ENCODE peak calls at places on chromosome 5, in ten cellular contexts. A, L, X, M, S, H, R, K, N and B are unnamed samples.

GRCh38 chr5:143314664-143315063 is 88.8 kb downstream of the NR3C1 start:
- DNase-seq in K (no peak), R (no peak), X (peak), H (peak), N (peak), L (no peak), A (peak), S (no peak), M (no peak), B (peak)

GRCh38 chr5:126680215-126680817 is 79.6 kb downstream of the PHAX start:
- DNase-seq in N (peak), K (no peak), A (peak), M (peak), X (peak), R (no peak), H (peak), L (peak), S (no peak), B (peak)

GRCh38 chr5:145925803-145926202 is 10.6 kb upstream of the SH3RF2 start:
- DNase-seq in M (no peak), L (no peak), H (peak), N (peak), K (no peak), X (no peak), R (no peak), A (peak), S (no peak), B (peak)

GRCh38 chr5:42520957-42521356 is 97.7 kb downstream of the GHR start:
- DNase-seq in N (no peak), X (no peak), A (no peak), R (no peak), K (no peak), M (peak), S (no peak), L (no peak), H (no peak), B (no peak)

GRCh38 chr5:147223343-147223742 is 11.5 kb upstream of the STK32A start:
- DNase-seq in R (no peak), S (no peak), L (no peak), X (no peak), N (no peak), H (no peak), A (no peak), M (no peak), K (no peak), B (no peak)

GRCh38 chr5:137370096-137370495 is 129.0 kb downstream of the SPOCK1 start:
- DNase-seq in A (no peak), L (no peak), K (no peak), M (no peak), S (no peak), X (no peak), R (no peak), H (no peak), N (peak), B (no peak)

GRCh38 chr5:121087560-121087959 is 623.5 kb downstream of the PRR16 start:
- DNase-seq in K (no peak), M (no peak), H (no peak), R (no peak), S (no peak), X (no peak), L (no peak), N (no peak), A (no peak), B (no peak)

GRCh38 chr5:149759986-149760699 is 30.0 kb downstream of the PPARGC1B start:
- DNase-seq in M (no peak), N (no peak), H (no peak), R (no peak), K (no peak), X (no peak), S (no peak), A (no peak), L (no peak), B (no peak)

GRCh38 chr5:17316973-17317459 is 99.6 kb downstream of the BASP1 start:
- DNase-seq in X (peak), M (no peak), N (no peak), H (peak), R (no peak), A (peak), K (no peak), S (no peak), L (no peak), B (peak)

GRCh38 chr5:111232311-111233049 is 8.3 kb downstream of the CAMK4 start:
- DNase-seq in H (no peak), M (no peak), X (no peak), A (no peak), L (no peak), K (no peak), R (no peak), N (no peak), S (no peak), B (no peak)

GRCh38 chr5:75847561-75848021 is 130.4 kb upstream of the POC5 start:
- DNase-seq in R (no peak), L (no peak), N (no peak), K (no peak), A (no peak), S (no peak), M (no peak), H (no peak), X (peak), B (no peak)

GRCh38 chr5:91443761-91444467 is 60.8 kb upstream of the ARRDC3 start:
- DNase-seq in X (no peak), R (no peak), H (no peak), S (no peak), N (no peak), M (no peak), A (no peak), K (no peak), L (no peak), B (no peak)

GRCh38 chr5:57878301-57878722 is 395.7 kb upstream of the ACTBL2 start:
- DNase-seq in H (no peak), R (no peak), S (no peak), A (no peak), N (no peak), M (no peak), K (no peak), X (no peak), L (no peak), B (no peak)

GRCh38 chr5:73997936-73998335 is 371.9 kb downstream of the ARHGEF28 start:
- DNase-seq in M (no peak), L (no peak), H (no peak), X (no peak), R (no peak), N (no peak), S (no peak), A (no peak), K (no peak), B (peak)

GRCh38 chr5:153676821-153677220 is 186.4 kb downstream of the GRIA1 start:
- DNase-seq in S (no peak), N (no peak), L (no peak), K (no peak), X (no peak), M (no peak), H (no peak), R (no peak), A (no peak), B (no peak)

GRCh38 chr5:175567954-175568353 is 89.6 kb downstream of the SFXN1 start:
- DNase-seq in A (no peak), S (no peak), H (no peak), R (no peak), X (peak), M (no peak), L (no peak), N (no peak), K (no peak), B (no peak)

GRCh38 chr5:127936439-127936972 is 147.1 kb upstream of the SLC12A2 start:
- DNase-seq in A (no peak), S (no peak), H (no peak), R (no peak), N (no peak), X (peak), L (no peak), K (no peak), M (no peak), B (no peak)

GRCh38 chr5:143494162-143494561 is 90.7 kb upstream of the NR3C1 start:
- DNase-seq in S (no peak), N (peak), L (no peak), A (peak), X (no peak), R (no peak), K (no peak), M (no peak), H (peak), B (peak)

GRCh38 chr5:67502951-67503350 is 306.4 kb upstream of the CD180 start:
- DNase-seq in L (no peak), X (no peak), N (no peak), A (no peak), H (no peak), R (no peak), M (no peak), S (no peak), K (no peak), B (no peak)

GRCh38 chr5:17206021-17206420 is 11.4 kb upstream of the BASP1 start:
- DNase-seq in M (no peak), S (no peak), L (no peak), R (no peak), X (no peak), A (no peak), K (no peak), H (no peak), N (no peak), B (no peak)

GRCh38 chr5:135392256-135392655 is 6.8 kb downstream of the MACROH2A1 start:
- DNase-seq in S (no peak), R (no peak), X (peak), H (peak), K (peak), L (no peak), N (no peak), A (peak), M (no peak), B (peak)

GRCh38 chr5:80960531-80961375 is 590 bp downstream of the RASGRF2 start:
- DNase-seq in S (no peak), R (no peak), N (no peak), L (peak), K (no peak), X (no peak), M (peak), H (peak), A (peak), B (no peak)

GRCh38 chr5:96079075-96079474 is 117.4 kb upstream of the ELL2 start:
- DNase-seq in L (no peak), N (peak), M (no peak), A (peak), H (peak), S (no peak), X (no peak), R (no peak), K (no peak), B (peak)

GRCh38 chr5:178540526-178540925 is 49.7 kb downstream of the COL23A1 start:
- DNase-seq in S (peak), L (no peak), X (no peak), M (no peak), K (no peak), H (no peak), R (no peak), N (no peak), A (no peak), B (no peak)

DNA sequence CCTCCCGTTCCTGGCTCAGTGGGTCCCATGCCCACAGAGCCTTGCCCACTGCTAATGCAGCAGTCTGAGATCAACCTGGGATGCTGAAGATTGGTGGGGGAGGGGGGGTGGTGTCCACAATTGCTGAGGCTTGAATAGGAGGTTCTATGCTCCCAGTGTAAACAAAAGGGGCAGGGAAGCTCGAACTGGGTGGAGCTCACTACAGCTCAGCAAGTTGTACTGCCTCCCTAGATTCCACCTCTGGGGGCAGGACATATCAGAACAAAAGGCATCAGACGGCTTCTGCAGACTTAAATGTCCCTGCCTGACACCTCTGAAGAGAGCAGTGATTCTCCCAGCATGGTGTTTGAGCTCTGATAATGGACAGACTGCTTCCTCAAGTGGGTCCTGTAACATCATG is 885.6 kb upstream of the COX7C start:
- DNase-seq in A (no peak), H (no peak), X (no peak), L (no peak), R (no peak), S (no peak), M (no peak), K (no peak), N (no peak), B (no peak)
- TF ChIP-seq CTCF in A (no peak), H (no peak), X (no peak), L (no peak), R (no peak), S (no peak), M (no peak), K (no peak), N (no peak), B (no peak)

GRCh38 chr5:4551034-4551433 is 589.1 kb upstream of the ADAMTS16 start:
- DNase-seq in L (no peak), R (no peak), N (no peak), S (no peak), H (no peak), M (no peak), X (no peak), A (no peak), K (no peak), B (no peak)
- H3K4me3 ChIP-seq in L (no peak), R (no peak), N (no peak), S (no peak), H (no peak), M (no peak), X (no peak), A (no peak), K (no peak), B (no peak)

DNA sequence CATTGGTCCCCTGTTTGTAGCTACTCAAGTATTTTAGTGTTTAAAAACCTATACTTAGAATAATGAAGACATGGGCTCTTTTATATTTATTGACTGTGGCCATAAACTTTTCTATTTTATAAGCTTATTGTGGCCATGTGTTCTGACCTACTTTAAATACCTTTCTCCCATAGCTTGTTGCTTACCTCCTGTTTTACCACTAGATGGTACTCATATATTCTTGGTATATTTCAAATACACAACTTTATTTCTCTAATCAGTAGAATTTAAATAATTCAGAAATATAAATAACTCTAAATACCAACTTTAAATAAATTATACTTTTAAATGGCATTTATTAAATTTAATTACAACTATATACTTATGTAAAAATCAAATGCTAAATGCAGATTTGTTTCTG is 498.0 kb downstream of the PRDM9 start:
- DNase-seq in M (no peak), R (no peak), L (no peak), K (no peak), N (no peak), A (no peak), H (no peak), S (no peak), X (no peak), B (no peak)
- TF ChIP-seq CTCF in M (no peak), R (no peak), L (peak), K (peak), N (no peak), A (no peak), H (no peak), S (no peak), X (no peak), B (no peak)

DNA sequence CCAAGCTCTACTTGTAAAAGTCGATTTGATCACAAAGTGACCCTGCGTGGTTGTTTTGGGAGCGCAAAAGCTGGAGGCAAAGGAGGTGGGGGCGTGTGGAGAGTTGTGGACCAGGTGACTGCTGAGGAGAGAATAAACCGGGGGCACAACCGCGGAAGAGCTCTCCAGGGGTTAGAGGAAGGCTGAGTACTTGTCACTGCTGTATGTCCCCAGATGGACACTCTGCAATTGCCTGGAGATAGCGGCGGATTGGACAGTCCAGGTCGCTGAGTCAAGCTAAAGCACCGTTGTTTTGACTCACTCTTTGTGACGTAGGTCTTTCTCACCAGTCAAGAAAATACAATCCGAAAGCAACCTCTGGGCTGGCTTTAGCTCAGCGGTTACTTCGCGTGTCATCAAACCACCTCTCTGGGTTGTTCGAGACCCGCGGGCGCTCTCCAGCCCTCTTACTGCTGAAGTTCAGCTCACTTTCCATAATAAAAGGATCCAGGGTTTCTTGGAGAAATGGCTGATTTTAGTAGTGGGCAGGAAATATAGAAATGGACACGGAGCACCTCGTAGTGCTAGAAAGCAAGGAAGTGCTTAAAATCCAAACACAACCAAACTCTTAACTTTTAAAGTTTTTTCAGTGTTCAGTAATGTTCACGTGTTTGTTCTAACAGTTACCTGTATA is 25.7 kb downstream of the ZMAT2 start:
- DNase-seq in K (peak), H (peak), X (peak), A (peak), M (peak), L (peak), S (peak), N (peak), R (no peak), B (peak)
- H3K4me3 ChIP-seq in K (no peak), H (peak), X (peak), A (peak), M (no peak), L (peak), S (peak), N (peak), R (peak), B (peak)